ENCODE peak calls at places on chromosomes 12 and 14, in ten cellular contexts. One of them, this sample, is unnamed.

GRCh38 chr14:58796201-58796600 is 158.4 kb downstream of the DACT1 start:
- DNase-seq in kidney glomerular epithelial cell: no peak
- DNase-seq in D721Med: no peak
- DNase-seq in activated T-cell treated with anti-CD3 and anti-CD28 coated beads for 1 hour: no peak
- DNase-seq in activated CD4-positive, alpha-beta T cell treated with anti-CD3 and anti-CD28 coated beads for 1 hour: no peak
- DNase-seq in C1 segment of cervical spinal cord: no peak
- DNase-seq in retinal pigment epithelial cell: no peak
- DNase-seq in HuH-7: no peak
- DNase-seq in germinal center: no peak
- DNase-seq in kidney epithelial cell: no peak
- DNase-seq in this sample: no peak

GRCh38 chr14:69042309-69043006 is 63.4 kb upstream of the ACTN1 start:
- DNase-seq in kidney glomerular epithelial cell: no peak
- DNase-seq in kidney epithelial cell: no peak
- DNase-seq in retinal pigment epithelial cell: no peak
- DNase-seq in germinal center: no peak
- DNase-seq in C1 segment of cervical spinal cord: no peak
- DNase-seq in D721Med: no peak
- DNase-seq in activated CD4-positive, alpha-beta T cell treated with anti-CD3 and anti-CD28 coated beads for 1 hour: no peak
- DNase-seq in HuH-7: no peak
- DNase-seq in activated T-cell treated with anti-CD3 and anti-CD28 coated beads for 1 hour: no peak
- DNase-seq in this sample: no peak

GRCh38 chr12:56593909-56594621 is 36.1 kb downstream of the BAZ2A start:
- DNase-seq in HuH-7: peak
- DNase-seq in activated T-cell treated with anti-CD3 and anti-CD28 coated beads for 1 hour: peak
- DNase-seq in germinal center: peak
- DNase-seq in C1 segment of cervical spinal cord: no peak
- DNase-seq in kidney glomerular epithelial cell: peak
- DNase-seq in kidney epithelial cell: peak
- DNase-seq in retinal pigment epithelial cell: peak
- DNase-seq in activated CD4-positive, alpha-beta T cell treated with anti-CD3 and anti-CD28 coated beads for 1 hour: peak
- DNase-seq in D721Med: peak
- DNase-seq in this sample: peak

GRCh38 chr14:61774861-61775260 is 12.6 kb downstream of the SNAPC1 start:
- DNase-seq in germinal center: no peak
- DNase-seq in activated CD4-positive, alpha-beta T cell treated with anti-CD3 and anti-CD28 coated beads for 1 hour: no peak
- DNase-seq in kidney glomerular epithelial cell: no peak
- DNase-seq in HuH-7: no peak
- DNase-seq in kidney epithelial cell: no peak
- DNase-seq in D721Med: no peak
- DNase-seq in C1 segment of cervical spinal cord: no peak
- DNase-seq in activated T-cell treated with anti-CD3 and anti-CD28 coated beads for 1 hour: no peak
- DNase-seq in retinal pigment epithelial cell: no peak
- DNase-seq in this sample: no peak

GRCh38 chr14:74671789-74672188 is 41.1 kb downstream of the AREL1 start:
- DNase-seq in kidney glomerular epithelial cell: peak
- DNase-seq in kidney epithelial cell: no peak
- DNase-seq in germinal center: no peak
- DNase-seq in HuH-7: no peak
- DNase-seq in retinal pigment epithelial cell: no peak
- DNase-seq in activated CD4-positive, alpha-beta T cell treated with anti-CD3 and anti-CD28 coated beads for 1 hour: no peak
- DNase-seq in activated T-cell treated with anti-CD3 and anti-CD28 coated beads for 1 hour: no peak
- DNase-seq in D721Med: no peak
- DNase-seq in C1 segment of cervical spinal cord: no peak
- DNase-seq in this sample: peak

GRCh38 chr14:74583689-74584434 is 28.2 kb downstream of the LTBP2 start:
- DNase-seq in retinal pigment epithelial cell: no peak
- DNase-seq in C1 segment of cervical spinal cord: no peak
- DNase-seq in activated T-cell treated with anti-CD3 and anti-CD28 coated beads for 1 hour: no peak
- DNase-seq in D721Med: no peak
- DNase-seq in activated CD4-positive, alpha-beta T cell treated with anti-CD3 and anti-CD28 coated beads for 1 hour: no peak
- DNase-seq in kidney glomerular epithelial cell: peak
- DNase-seq in HuH-7: no peak
- DNase-seq in germinal center: no peak
- DNase-seq in kidney epithelial cell: peak
- DNase-seq in this sample: peak

GRCh38 chr14:104803280-104803915 is 2.5 kb downstream of the ZBTB42 start:
- DNase-seq in D721Med: no peak
- DNase-seq in kidney epithelial cell: no peak
- DNase-seq in HuH-7: no peak
- DNase-seq in C1 segment of cervical spinal cord: no peak
- DNase-seq in kidney glomerular epithelial cell: no peak
- DNase-seq in activated T-cell treated with anti-CD3 and anti-CD28 coated beads for 1 hour: no peak
- DNase-seq in retinal pigment epithelial cell: no peak
- DNase-seq in activated CD4-positive, alpha-beta T cell treated with anti-CD3 and anti-CD28 coated beads for 1 hour: no peak
- DNase-seq in germinal center: no peak
- DNase-seq in this sample: no peak

GRCh38 chr12:59972941-59973340 is 377.1 kb downstream of the SLC16A7 start:
- DNase-seq in activated CD4-positive, alpha-beta T cell treated with anti-CD3 and anti-CD28 coated beads for 1 hour: no peak
- DNase-seq in kidney glomerular epithelial cell: peak
- DNase-seq in C1 segment of cervical spinal cord: no peak
- DNase-seq in kidney epithelial cell: peak
- DNase-seq in D721Med: no peak
- DNase-seq in HuH-7: peak
- DNase-seq in germinal center: no peak
- DNase-seq in retinal pigment epithelial cell: no peak
- DNase-seq in activated T-cell treated with anti-CD3 and anti-CD28 coated beads for 1 hour: no peak
- DNase-seq in this sample: no peak

GRCh38 chr12:47752552-47752951 is 6.1 kb downstream of the RAPGEF3 start:
- DNase-seq in activated CD4-positive, alpha-beta T cell treated with anti-CD3 and anti-CD28 coated beads for 1 hour: no peak
- DNase-seq in activated T-cell treated with anti-CD3 and anti-CD28 coated beads for 1 hour: no peak
- DNase-seq in kidney glomerular epithelial cell: no peak
- DNase-seq in germinal center: no peak
- DNase-seq in D721Med: no peak
- DNase-seq in retinal pigment epithelial cell: no peak
- DNase-seq in HuH-7: no peak
- DNase-seq in kidney epithelial cell: no peak
- DNase-seq in C1 segment of cervical spinal cord: no peak
- DNase-seq in this sample: no peak

GRCh38 chr14:29927596-29928341 is at the start of gene PRKD1:
- DNase-seq in activated T-cell treated with anti-CD3 and anti-CD28 coated beads for 1 hour: no peak
- DNase-seq in kidney glomerular epithelial cell: peak
- DNase-seq in C1 segment of cervical spinal cord: peak
- DNase-seq in HuH-7: peak
- DNase-seq in activated CD4-positive, alpha-beta T cell treated with anti-CD3 and anti-CD28 coated beads for 1 hour: no peak
- DNase-seq in retinal pigment epithelial cell: no peak
- DNase-seq in D721Med: peak
- DNase-seq in germinal center: peak
- DNase-seq in kidney epithelial cell: no peak
- DNase-seq in this sample: no peak

GRCh38 chr14:29240046-29240445 is 473.5 kb downstream of the FOXG1 start:
- DNase-seq in retinal pigment epithelial cell: peak
- DNase-seq in kidney epithelial cell: no peak
- DNase-seq in HuH-7: no peak
- DNase-seq in kidney glomerular epithelial cell: peak
- DNase-seq in D721Med: no peak
- DNase-seq in C1 segment of cervical spinal cord: no peak
- DNase-seq in germinal center: no peak
- DNase-seq in activated CD4-positive, alpha-beta T cell treated with anti-CD3 and anti-CD28 coated beads for 1 hour: no peak
- DNase-seq in activated T-cell treated with anti-CD3 and anti-CD28 coated beads for 1 hour: no peak
- DNase-seq in this sample: no peak

GRCh38 chr12:62530596-62530995 is 64.0 kb downstream of the MON2 start:
- DNase-seq in HuH-7: no peak
- DNase-seq in retinal pigment epithelial cell: no peak
- DNase-seq in kidney epithelial cell: no peak
- DNase-seq in activated CD4-positive, alpha-beta T cell treated with anti-CD3 and anti-CD28 coated beads for 1 hour: no peak
- DNase-seq in D721Med: no peak
- DNase-seq in kidney glomerular epithelial cell: no peak
- DNase-seq in activated T-cell treated with anti-CD3 and anti-CD28 coated beads for 1 hour: no peak
- DNase-seq in C1 segment of cervical spinal cord: no peak
- DNase-seq in germinal center: no peak
- DNase-seq in this sample: no peak

GRCh38 chr12:118038122-118038521 is 21.6 kb downstream of the RFC5 start:
- DNase-seq in C1 segment of cervical spinal cord: no peak
- DNase-seq in activated T-cell treated with anti-CD3 and anti-CD28 coated beads for 1 hour: no peak
- DNase-seq in germinal center: no peak
- DNase-seq in D721Med: no peak
- DNase-seq in kidney epithelial cell: no peak
- DNase-seq in activated CD4-positive, alpha-beta T cell treated with anti-CD3 and anti-CD28 coated beads for 1 hour: no peak
- DNase-seq in HuH-7: no peak
- DNase-seq in retinal pigment epithelial cell: no peak
- DNase-seq in kidney glomerular epithelial cell: no peak
- DNase-seq in this sample: no peak

GRCh38 chr12:46219892-46220655 is 48.8 kb downstream of the SLC38A1 start:
- DNase-seq in D721Med: no peak
- DNase-seq in HuH-7: no peak
- DNase-seq in retinal pigment epithelial cell: peak
- DNase-seq in C1 segment of cervical spinal cord: no peak
- DNase-seq in kidney epithelial cell: peak
- DNase-seq in activated CD4-positive, alpha-beta T cell treated with anti-CD3 and anti-CD28 coated beads for 1 hour: peak
- DNase-seq in activated T-cell treated with anti-CD3 and anti-CD28 coated beads for 1 hour: peak
- DNase-seq in germinal center: no peak
- DNase-seq in kidney glomerular epithelial cell: peak
- DNase-seq in this sample: peak

GRCh38 chr14:39665084-39665483 is 232.9 kb upstream of the FBXO33 start:
- DNase-seq in retinal pigment epithelial cell: peak
- DNase-seq in HuH-7: no peak
- DNase-seq in kidney epithelial cell: no peak
- DNase-seq in activated T-cell treated with anti-CD3 and anti-CD28 coated beads for 1 hour: no peak
- DNase-seq in germinal center: no peak
- DNase-seq in C1 segment of cervical spinal cord: no peak
- DNase-seq in activated CD4-positive, alpha-beta T cell treated with anti-CD3 and anti-CD28 coated beads for 1 hour: no peak
- DNase-seq in D721Med: no peak
- DNase-seq in kidney glomerular epithelial cell: no peak
- DNase-seq in this sample: no peak

GRCh38 chr14:29796853-29797252 is 130.8 kb downstream of the PRKD1 start:
- DNase-seq in HuH-7: no peak
- DNase-seq in germinal center: no peak
- DNase-seq in D721Med: no peak
- DNase-seq in kidney epithelial cell: no peak
- DNase-seq in activated T-cell treated with anti-CD3 and anti-CD28 coated beads for 1 hour: no peak
- DNase-seq in retinal pigment epithelial cell: no peak
- DNase-seq in activated CD4-positive, alpha-beta T cell treated with anti-CD3 and anti-CD28 coated beads for 1 hour: no peak
- DNase-seq in kidney glomerular epithelial cell: no peak
- DNase-seq in C1 segment of cervical spinal cord: no peak
- DNase-seq in this sample: no peak

GRCh38 chr12:6627598-6627997 is 8.2 kb downstream of the LPAR5 start:
- DNase-seq in kidney glomerular epithelial cell: no peak
- DNase-seq in HuH-7: no peak
- DNase-seq in activated T-cell treated with anti-CD3 and anti-CD28 coated beads for 1 hour: no peak
- DNase-seq in kidney epithelial cell: no peak
- DNase-seq in retinal pigment epithelial cell: no peak
- DNase-seq in D721Med: no peak
- DNase-seq in activated CD4-positive, alpha-beta T cell treated with anti-CD3 and anti-CD28 coated beads for 1 hour: no peak
- DNase-seq in C1 segment of cervical spinal cord: no peak
- DNase-seq in germinal center: no peak
- DNase-seq in this sample: no peak

GRCh38 chr12:13099910-13100609 is 3.4 kb downstream of the GSG1 start:
- DNase-seq in activated CD4-positive, alpha-beta T cell treated with anti-CD3 and anti-CD28 coated beads for 1 hour: no peak
- DNase-seq in kidney epithelial cell: no peak
- DNase-seq in kidney glomerular epithelial cell: no peak
- DNase-seq in activated T-cell treated with anti-CD3 and anti-CD28 coated beads for 1 hour: no peak
- DNase-seq in C1 segment of cervical spinal cord: no peak
- DNase-seq in germinal center: no peak
- DNase-seq in D721Med: no peak
- DNase-seq in HuH-7: no peak
- DNase-seq in retinal pigment epithelial cell: no peak
- DNase-seq in this sample: no peak

GRCh38 chr14:97603201-97603600 is 806.0 kb downstream of the VRK1 start:
- DNase-seq in D721Med: no peak
- DNase-seq in retinal pigment epithelial cell: no peak
- DNase-seq in kidney epithelial cell: no peak
- DNase-seq in C1 segment of cervical spinal cord: no peak
- DNase-seq in germinal center: no peak
- DNase-seq in activated CD4-positive, alpha-beta T cell treated with anti-CD3 and anti-CD28 coated beads for 1 hour: peak
- DNase-seq in HuH-7: no peak
- DNase-seq in activated T-cell treated with anti-CD3 and anti-CD28 coated beads for 1 hour: peak
- DNase-seq in kidney glomerular epithelial cell: no peak
- DNase-seq in this sample: no peak

GRCh38 chr12:67772276-67773169 is 124.0 kb downstream of the DYRK2 start:
- DNase-seq in D721Med: peak
- DNase-seq in activated CD4-positive, alpha-beta T cell treated with anti-CD3 and anti-CD28 coated beads for 1 hour: no peak
- DNase-seq in HuH-7: peak
- DNase-seq in germinal center: no peak
- DNase-seq in retinal pigment epithelial cell: peak
- DNase-seq in activated T-cell treated with anti-CD3 and anti-CD28 coated beads for 1 hour: no peak
- DNase-seq in C1 segment of cervical spinal cord: no peak
- DNase-seq in kidney epithelial cell: no peak
- DNase-seq in kidney glomerular epithelial cell: peak
- DNase-seq in this sample: no peak

GRCh38 chr12:42473130-42473529 is 116.4 kb downstream of the PRICKLE1 start:
- DNase-seq in kidney epithelial cell: no peak
- DNase-seq in retinal pigment epithelial cell: no peak
- DNase-seq in germinal center: no peak
- DNase-seq in activated T-cell treated with anti-CD3 and anti-CD28 coated beads for 1 hour: no peak
- DNase-seq in HuH-7: no peak
- DNase-seq in D721Med: no peak
- DNase-seq in kidney glomerular epithelial cell: peak
- DNase-seq in activated CD4-positive, alpha-beta T cell treated with anti-CD3 and anti-CD28 coated beads for 1 hour: no peak
- DNase-seq in C1 segment of cervical spinal cord: no peak
- DNase-seq in this sample: peak

GRCh38 chr12:105083551-105084105 is 630 bp downstream of the ALDH1L2 start:
- DNase-seq in germinal center: no peak
- DNase-seq in activated CD4-positive, alpha-beta T cell treated with anti-CD3 and anti-CD28 coated beads for 1 hour: no peak
- DNase-seq in kidney glomerular epithelial cell: no peak
- DNase-seq in D721Med: no peak
- DNase-seq in retinal pigment epithelial cell: no peak
- DNase-seq in C1 segment of cervical spinal cord: no peak
- DNase-seq in activated T-cell treated with anti-CD3 and anti-CD28 coated beads for 1 hour: no peak
- DNase-seq in HuH-7: no peak
- DNase-seq in kidney epithelial cell: no peak
- DNase-seq in this sample: no peak

This sample was measured in epithelial cell of proximal tubule.